ENCODE peak calls at places on chromosomes 12 and 14, in six cellular contexts. One of them, this sample, is unnamed.

GRCh38 chr12:31859232-31859977 is 99.8 kb upstream of the RESF1 start:
- DNase-seq in astrocyte of the spinal cord: no peak
- DNase-seq in glutamatergic neuron: no peak
- DNase-seq in WTC11: no peak
- DNase-seq in HFF-Myc: no peak
- DNase-seq in lower leg skin: no peak
- DNase-seq in this sample: no peak

GRCh38 chr14:35197015-35197414 is 74.7 kb downstream of the PRORP start:
- DNase-seq in HFF-Myc: no peak
- DNase-seq in astrocyte of the spinal cord: peak
- DNase-seq in lower leg skin: no peak
- DNase-seq in glutamatergic neuron: no peak
- DNase-seq in WTC11: no peak
- DNase-seq in this sample: no peak

GRCh38 chr12:66354291-66354690 is 52.0 kb downstream of the HELB start:
- DNase-seq in lower leg skin: no peak
- DNase-seq in astrocyte of the spinal cord: peak
- DNase-seq in glutamatergic neuron: no peak
- DNase-seq in HFF-Myc: no peak
- DNase-seq in WTC11: no peak
- DNase-seq in this sample: peak

GRCh38 chr14:63677891-63678379 is 36.3 kb upstream of the WDR89 start:
- DNase-seq in HFF-Myc: peak
- DNase-seq in lower leg skin: no peak
- DNase-seq in glutamatergic neuron: no peak
- DNase-seq in astrocyte of the spinal cord: peak
- DNase-seq in WTC11: no peak
- DNase-seq in this sample: peak

GRCh38 chr12:69779928-69780327 is 41.3 kb downstream of the RAB3IP start:
- DNase-seq in WTC11: peak
- DNase-seq in astrocyte of the spinal cord: peak
- DNase-seq in glutamatergic neuron: peak
- DNase-seq in HFF-Myc: peak
- DNase-seq in lower leg skin: no peak
- DNase-seq in this sample: peak

GRCh38 chr12:132197581-132198281 is 53.5 kb downstream of the NOC4L start:
- DNase-seq in lower leg skin: no peak
- DNase-seq in HFF-Myc: no peak
- DNase-seq in glutamatergic neuron: peak
- DNase-seq in astrocyte of the spinal cord: no peak
- DNase-seq in WTC11: no peak
- DNase-seq in this sample: no peak

GRCh38 chr12:69685810-69686209 is 13.3 kb downstream of the BEST3 start:
- DNase-seq in astrocyte of the spinal cord: peak
- DNase-seq in HFF-Myc: no peak
- DNase-seq in WTC11: no peak
- DNase-seq in glutamatergic neuron: no peak
- DNase-seq in lower leg skin: no peak
- DNase-seq in this sample: peak

GRCh38 chr14:31937730-31938346 is 139.3 kb upstream of the ARHGAP5 start:
- DNase-seq in astrocyte of the spinal cord: peak
- DNase-seq in glutamatergic neuron: no peak
- DNase-seq in WTC11: no peak
- DNase-seq in HFF-Myc: peak
- DNase-seq in lower leg skin: no peak
- DNase-seq in this sample: no peak

GRCh38 chr12:112900298-112901145 is 6.2 kb upstream of the OAS1 start:
- DNase-seq in HFF-Myc: peak
- DNase-seq in glutamatergic neuron: peak
- DNase-seq in astrocyte of the spinal cord: peak
- DNase-seq in WTC11: peak
- DNase-seq in lower leg skin: no peak
- DNase-seq in this sample: no peak

GRCh38 chr12:33440477-33440876 is 858 bp upstream of the SYT10 start:
- DNase-seq in astrocyte of the spinal cord: no peak
- DNase-seq in glutamatergic neuron: no peak
- DNase-seq in WTC11: no peak
- DNase-seq in HFF-Myc: no peak
- DNase-seq in lower leg skin: no peak
- DNase-seq in this sample: no peak

DNA sequence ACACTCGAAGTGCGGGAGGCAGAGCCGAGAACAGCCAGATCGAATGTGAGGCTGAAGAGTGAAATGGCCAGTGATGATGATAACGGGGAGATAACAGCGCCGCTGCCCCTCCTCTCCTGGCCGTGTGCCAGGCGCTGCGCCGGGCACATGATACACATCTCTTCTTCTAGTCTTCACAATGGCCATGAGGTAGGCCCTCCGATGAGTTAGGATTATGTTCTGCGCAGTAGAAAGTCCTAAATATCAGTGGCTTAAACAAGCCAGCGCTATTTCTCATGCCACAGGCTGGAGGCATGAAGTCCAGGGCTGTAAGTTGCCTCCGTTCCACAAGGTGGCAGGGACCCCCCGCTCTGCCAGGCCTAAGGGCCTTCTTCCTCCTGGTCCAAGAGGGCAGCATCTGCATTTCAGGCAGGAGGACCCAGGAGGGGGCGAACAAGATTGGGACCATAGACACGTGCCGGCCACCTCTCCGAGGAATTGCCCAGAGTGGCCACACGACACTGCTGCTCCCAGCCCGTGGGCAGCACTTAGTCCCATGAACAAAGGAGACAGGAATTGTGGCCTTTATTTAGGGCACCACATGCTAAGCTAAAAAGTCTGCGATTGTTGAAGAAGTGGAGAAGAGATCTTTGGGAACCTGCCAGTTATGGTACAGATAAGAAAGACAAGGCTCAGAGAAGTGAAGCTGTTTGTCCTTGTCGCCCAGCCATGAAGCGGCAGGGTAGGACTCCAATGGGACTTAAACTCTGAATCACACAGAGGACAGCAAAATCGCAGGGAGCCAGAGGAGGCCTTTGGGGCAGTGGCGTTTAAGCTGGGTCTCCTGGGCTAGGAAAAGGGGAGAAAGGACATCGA is 10.9 kb upstream of the HVCN1 start:
- DNase-seq in astrocyte of the spinal cord: no peak
- DNase-seq in lower leg skin: peak
- DNase-seq in glutamatergic neuron: no peak
- DNase-seq in WTC11: peak
- DNase-seq in HFF-Myc: no peak
- DNase-seq in this sample: no peak
- TF ChIP-seq CTCF in astrocyte of the spinal cord: no peak
- TF ChIP-seq CTCF in lower leg skin: no peak
- TF ChIP-seq CTCF in glutamatergic neuron: no peak
- TF ChIP-seq CTCF in WTC11: no peak
- TF ChIP-seq CTCF in HFF-Myc: no peak
- TF ChIP-seq CTCF in this sample: no peak

GRCh38 chr12:51372021-51372420 is 19.2 kb downstream of the GALNT6 start:
- DNase-seq in astrocyte of the spinal cord: no peak
- DNase-seq in glutamatergic neuron: no peak
- DNase-seq in HFF-Myc: no peak
- DNase-seq in WTC11: no peak
- DNase-seq in lower leg skin: no peak
- DNase-seq in this sample: peak
- TF ChIP-seq CTCF in astrocyte of the spinal cord: no peak
- TF ChIP-seq CTCF in glutamatergic neuron: no peak
- TF ChIP-seq CTCF in HFF-Myc: no peak
- TF ChIP-seq CTCF in WTC11: no peak
- TF ChIP-seq CTCF in lower leg skin: no peak
- TF ChIP-seq CTCF in this sample: no peak

DNA sequence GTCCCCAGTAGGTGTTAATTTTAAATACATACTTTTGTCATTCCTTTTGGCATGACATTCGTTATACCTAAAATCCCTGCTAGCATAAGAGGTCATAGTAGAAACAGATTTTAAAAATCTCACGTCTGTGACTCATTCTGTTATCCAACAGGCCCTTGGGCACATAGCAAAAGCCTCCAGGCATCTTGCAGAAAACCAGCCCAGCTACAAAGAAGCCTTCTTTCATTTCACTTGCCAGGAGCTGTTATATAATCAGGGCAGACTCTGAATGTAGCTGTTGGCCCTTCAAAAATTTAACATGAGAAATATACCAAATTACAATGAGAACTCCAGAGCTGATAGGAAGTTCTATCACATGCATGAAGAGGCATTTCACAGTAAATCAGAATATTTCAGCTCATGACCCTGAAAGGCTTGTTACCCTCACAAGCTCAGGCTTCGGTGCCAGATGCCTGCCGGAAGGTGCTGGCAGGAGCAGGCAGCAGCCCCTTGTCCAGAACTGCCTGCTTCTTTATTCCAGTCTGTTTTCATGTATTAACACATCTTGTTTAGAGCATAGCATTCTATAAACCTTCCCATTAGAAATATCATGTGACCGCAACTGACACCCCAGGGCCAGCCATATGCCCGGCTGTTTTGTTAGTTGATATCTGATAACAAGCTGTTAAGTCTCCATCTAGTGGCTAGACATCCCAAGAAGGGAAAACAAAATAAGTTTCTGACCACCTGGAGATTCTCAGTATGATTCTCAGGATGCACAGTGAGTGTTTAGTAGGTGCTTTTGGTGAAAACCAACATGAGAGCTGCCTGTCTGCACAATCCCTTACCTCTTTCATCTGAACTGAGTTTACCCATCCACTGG is 17.8 kb downstream of the E2F7 start:
- DNase-seq in glutamatergic neuron: peak
- DNase-seq in HFF-Myc: no peak
- DNase-seq in WTC11: no peak
- DNase-seq in astrocyte of the spinal cord: no peak
- DNase-seq in lower leg skin: no peak
- DNase-seq in this sample: no peak
- TF ChIP-seq CTCF in glutamatergic neuron: no peak
- TF ChIP-seq CTCF in HFF-Myc: no peak
- TF ChIP-seq CTCF in WTC11: no peak
- TF ChIP-seq CTCF in astrocyte of the spinal cord: peak
- TF ChIP-seq CTCF in lower leg skin: no peak
- TF ChIP-seq CTCF in this sample: peak

GRCh38 chr14:88535813-88536212 is 19.0 kb downstream of the PTPN21 start:
- DNase-seq in HFF-Myc: no peak
- DNase-seq in glutamatergic neuron: no peak
- DNase-seq in lower leg skin: no peak
- DNase-seq in WTC11: no peak
- DNase-seq in astrocyte of the spinal cord: no peak
- DNase-seq in this sample: no peak

GRCh38 chr14:88533203-88533602 is 21.6 kb downstream of the PTPN21 start:
- DNase-seq in HFF-Myc: no peak
- DNase-seq in lower leg skin: no peak
- DNase-seq in WTC11: no peak
- DNase-seq in astrocyte of the spinal cord: no peak
- DNase-seq in glutamatergic neuron: no peak
- DNase-seq in this sample: no peak

DNA sequence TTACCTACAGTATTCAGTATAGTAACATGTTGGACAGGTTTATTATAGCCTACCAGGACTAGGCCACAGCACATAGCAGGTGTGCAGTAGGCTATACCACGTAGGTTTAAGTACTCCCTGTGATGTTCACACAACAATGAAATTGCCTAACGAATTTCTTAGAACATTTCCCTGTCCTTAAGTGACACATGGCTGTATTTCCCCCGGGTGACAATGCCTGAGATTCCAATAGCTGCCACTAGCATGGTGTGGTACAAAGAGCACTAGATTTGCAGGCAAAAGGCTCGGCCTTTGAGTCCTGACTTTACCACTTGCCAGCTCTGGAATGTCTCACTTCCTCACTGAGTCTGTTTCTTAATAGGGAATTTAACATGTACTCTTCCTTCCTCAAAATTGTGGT is 19.7 kb downstream of the PTPN21 start:
- DNase-seq in glutamatergic neuron: no peak
- DNase-seq in lower leg skin: no peak
- DNase-seq in astrocyte of the spinal cord: no peak
- DNase-seq in HFF-Myc: no peak
- DNase-seq in WTC11: no peak
- DNase-seq in this sample: no peak
- TF ChIP-seq CTCF in glutamatergic neuron: no peak
- TF ChIP-seq CTCF in lower leg skin: no peak
- TF ChIP-seq CTCF in astrocyte of the spinal cord: no peak
- TF ChIP-seq CTCF in HFF-Myc: no peak
- TF ChIP-seq CTCF in WTC11: no peak
- TF ChIP-seq CTCF in this sample: no peak

DNA sequence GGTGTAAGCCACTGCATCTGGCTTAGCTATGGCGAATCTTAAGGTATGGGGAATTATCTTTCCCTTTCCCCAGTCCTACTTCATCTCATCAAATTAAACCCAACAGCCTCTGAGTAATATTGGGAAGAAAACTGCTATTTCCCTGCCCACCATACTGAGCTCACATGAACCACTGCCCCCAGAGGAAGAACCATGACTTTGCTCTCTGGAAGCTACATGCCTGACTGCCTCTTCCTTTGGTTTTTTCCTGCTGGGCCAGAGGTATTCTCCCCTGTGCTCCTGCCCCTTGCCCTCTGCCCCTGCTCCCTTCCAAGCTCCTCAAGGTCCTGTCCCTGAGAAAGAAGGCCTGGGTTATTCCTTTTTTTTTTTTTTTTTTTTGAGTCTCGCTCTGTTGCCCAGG is 15.2 kb downstream of the RILPL2 start:
- DNase-seq in astrocyte of the spinal cord: no peak
- DNase-seq in WTC11: no peak
- DNase-seq in glutamatergic neuron: no peak
- DNase-seq in lower leg skin: no peak
- DNase-seq in HFF-Myc: no peak
- DNase-seq in this sample: no peak
- TF ChIP-seq CTCF in astrocyte of the spinal cord: no peak
- TF ChIP-seq CTCF in WTC11: no peak
- TF ChIP-seq CTCF in glutamatergic neuron: no peak
- TF ChIP-seq CTCF in lower leg skin: no peak
- TF ChIP-seq CTCF in HFF-Myc: no peak
- TF ChIP-seq CTCF in this sample: peak

DNA sequence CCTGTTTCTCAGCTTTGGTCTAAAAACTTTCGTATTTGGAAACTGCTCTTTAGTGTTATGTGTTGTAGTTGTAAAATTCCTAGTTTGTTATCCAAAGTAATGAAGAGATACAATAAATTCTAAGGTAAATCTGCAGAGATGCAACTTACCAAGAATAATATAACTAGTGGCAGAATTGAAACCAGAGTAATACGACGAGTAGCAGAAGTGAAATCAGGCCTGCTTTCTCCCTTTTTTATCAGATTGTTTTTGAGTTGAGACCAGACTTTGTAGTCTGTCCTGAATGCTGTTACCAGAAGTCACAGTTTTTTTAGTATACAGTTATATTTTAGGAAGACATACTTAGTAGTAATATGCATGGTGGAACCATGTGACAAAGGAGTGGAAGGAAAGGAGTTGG is 12.5 kb downstream of the PAPOLA start:
- DNase-seq in WTC11: no peak
- DNase-seq in HFF-Myc: no peak
- DNase-seq in lower leg skin: no peak
- DNase-seq in astrocyte of the spinal cord: no peak
- DNase-seq in glutamatergic neuron: no peak
- DNase-seq in this sample: no peak
- TF ChIP-seq CTCF in WTC11: no peak
- TF ChIP-seq CTCF in HFF-Myc: no peak
- TF ChIP-seq CTCF in lower leg skin: no peak
- TF ChIP-seq CTCF in astrocyte of the spinal cord: no peak
- TF ChIP-seq CTCF in glutamatergic neuron: no peak
- TF ChIP-seq CTCF in this sample: no peak

GRCh38 chr12:57476162-57476992 is 3.3 kb downstream of the ARHGAP9 start:
- DNase-seq in glutamatergic neuron: no peak
- DNase-seq in lower leg skin: no peak
- DNase-seq in astrocyte of the spinal cord: no peak
- DNase-seq in HFF-Myc: no peak
- DNase-seq in WTC11: peak
- DNase-seq in this sample: no peak
- TF ChIP-seq CTCF in glutamatergic neuron: peak
- TF ChIP-seq CTCF in lower leg skin: no peak
- TF ChIP-seq CTCF in astrocyte of the spinal cord: no peak
- TF ChIP-seq CTCF in HFF-Myc: peak
- TF ChIP-seq CTCF in WTC11: peak
- TF ChIP-seq CTCF in this sample: no peak